ENCODE peak calls at places on chromosome X, in four cellular contexts. G is A673, H is adipocyte, M is colonic mucosa. A is an unnamed sample.

GRCh38 chrX:150219374-150220185 is 143.5 kb upstream of the MAMLD1 start:
- DNase-seq in G (no peak), H (no peak), M (no peak), A (no peak)

GRCh38 chrX:48940404-48940955 is 16.9 kb downstream of the OTUD5 start:
- DNase-seq in G (no peak), H (no peak), M (no peak), A (no peak)

GRCh38 chrX:64093761-64094160 is 111.7 kb downstream of the AMER1 start:
- DNase-seq in G (peak), H (peak), M (no peak), A (peak)

GRCh38 chrX:103878466-103879151 is 46.6 kb upstream of the RAB9B start:
- DNase-seq in G (peak), H (peak), M (no peak), A (peak)

GRCh38 chrX:115531818-115532403 is 29.1 kb upstream of the PLS3 start:
- DNase-seq in G (no peak), H (no peak), M (no peak), A (peak)

GRCh38 chrX:39484669-39485068 is 613.1 kb downstream of the BCOR start:
- DNase-seq in G (peak), H (no peak), M (no peak), A (no peak)

GRCh38 chrX:53312946-53313745 is 31.8 kb upstream of the IQSEC2 start:
- DNase-seq in G (peak), H (peak), M (peak), A (peak)

GRCh38 chrX:66634272-66634671 is 4.6 kb downstream of the EDA2R start:
- DNase-seq in G (no peak), H (peak), M (no peak), A (no peak)

GRCh38 chrX:3576886-3577516 is 136.4 kb downstream of the PRKX start:
- DNase-seq in G (no peak), H (peak), M (no peak), A (peak)

GRCh38 chrX:48794993-48795501 is 6.8 kb upstream of the HDAC6 start:
- DNase-seq in G (no peak), H (peak), M (no peak), A (peak)

GRCh38 chrX:136907626-136908025 is 27.1 kb upstream of the RBMX start:
- DNase-seq in G (no peak), H (no peak), M (no peak), A (peak)

GRCh38 chrX:48003367-48003757 is 427 bp downstream of the ZNF182 start:
- DNase-seq in G (no peak), H (no peak), M (peak), A (no peak)

GRCh38 chrX:9312922-9313867 is 151.7 kb upstream of the TBL1X start:
- DNase-seq in G (peak), H (no peak), M (peak), A (no peak)

GRCh38 chrX:70087857-70088256 is 25.6 kb downstream of the OTUD6A start:
- DNase-seq in G (peak), H (peak), M (no peak), A (peak)

GRCh38 chrX:95218964-95219363 is 1465.7 kb upstream of the DIAPH2 start:
- DNase-seq in G (no peak), H (no peak), M (no peak), A (no peak)

GRCh38 chrX:137166591-137166990 is 132.8 kb upstream of the GPR101 start:
- DNase-seq in G (peak), H (no peak), M (peak), A (no peak)

GRCh38 chrX:341541-342101 is 23.0 kb upstream of the GTPBP6 start:
- DNase-seq in G (no peak), H (no peak), M (no peak), A (no peak)

GRCh38 chrX:15816453-15816838 is 26.2 kb downstream of the ZRSR2 start:
- DNase-seq in G (peak), H (no peak), M (no peak), A (no peak)

GRCh38 chrX:14528629-14529287 is 578 bp upstream of the GLRA2 start:
- DNase-seq in G (peak), H (peak), M (peak), A (peak)
- H3K4me3 ChIP-seq in G (no peak), H (peak), M (no peak), A (no peak)

DNA sequence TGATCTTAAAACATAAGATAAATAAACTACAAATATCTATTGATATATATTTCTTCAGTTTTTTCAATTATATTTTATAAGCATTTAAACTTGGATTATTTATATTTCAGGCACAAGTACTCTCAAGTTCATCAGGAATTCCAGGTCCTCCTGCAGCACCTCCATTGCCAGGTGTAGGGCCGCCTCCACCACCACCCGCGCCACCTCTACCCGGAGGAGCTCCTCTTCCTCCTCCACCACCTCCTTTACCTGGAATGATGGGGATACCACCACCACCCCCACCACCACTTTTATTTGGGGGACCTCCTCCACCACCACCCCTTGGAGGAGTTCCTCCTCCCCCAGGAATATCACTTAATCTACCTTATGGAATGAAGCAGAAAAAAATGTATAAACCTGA is 74.0 kb downstream of the RPA4 start:
- DNase-seq in G (no peak), H (no peak), M (no peak), A (no peak)
- H3K4me3 ChIP-seq in G (no peak), H (no peak), M (no peak), A (no peak)

GRCh38 chrX:13220916-13221315 is 98.9 kb downstream of the ATXN3L start:
- DNase-seq in G (no peak), H (peak), M (no peak), A (no peak)
- H3K4me3 ChIP-seq in G (no peak), H (no peak), M (no peak), A (no peak)

DNA sequence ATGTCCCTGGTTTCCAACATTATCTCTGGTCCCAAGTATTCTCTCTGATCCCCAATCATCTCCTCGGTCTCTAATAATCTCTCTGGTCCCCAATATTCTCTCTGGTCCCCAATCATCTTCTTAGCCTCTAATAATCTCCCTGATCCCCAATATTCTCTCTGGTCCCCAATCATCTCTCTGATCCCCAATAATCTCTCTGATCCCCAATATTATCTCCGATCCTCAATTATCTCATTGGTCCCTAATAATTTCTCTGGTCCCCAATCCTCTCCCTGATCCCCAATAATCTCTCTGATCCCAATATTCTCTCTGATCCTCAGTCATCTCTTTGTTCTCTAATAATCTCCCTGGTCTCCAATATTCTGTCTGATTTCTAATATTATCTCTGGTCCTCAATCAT is 16.6 kb downstream of the P2RY8 start:
- DNase-seq in G (no peak), H (no peak), M (no peak), A (no peak)
- H3K4me3 ChIP-seq in G (no peak), H (no peak), M (no peak), A (no peak)

GRCh38 chrX:71493111-71493613 is 39.7 kb upstream of the OGT start:
- DNase-seq in G (no peak), H (no peak), M (no peak), A (peak)
- H3K4me3 ChIP-seq in G (peak), H (peak), M (peak), A (peak)

GRCh38 chrX:131841496-131842410 is 181.3 kb upstream of the STK26 start:
- DNase-seq in G (peak), H (peak), M (no peak), A (peak)
- H3K4me3 ChIP-seq in G (no peak), H (no peak), M (no peak), A (no peak)

GRCh38 chrX:155148724-155149537 is 67.3 kb upstream of the VBP1 start:
- DNase-seq in G (peak), H (peak), M (peak), A (peak)
- H3K4me3 ChIP-seq in G (no peak), H (no peak), M (no peak), A (no peak)

DNA sequence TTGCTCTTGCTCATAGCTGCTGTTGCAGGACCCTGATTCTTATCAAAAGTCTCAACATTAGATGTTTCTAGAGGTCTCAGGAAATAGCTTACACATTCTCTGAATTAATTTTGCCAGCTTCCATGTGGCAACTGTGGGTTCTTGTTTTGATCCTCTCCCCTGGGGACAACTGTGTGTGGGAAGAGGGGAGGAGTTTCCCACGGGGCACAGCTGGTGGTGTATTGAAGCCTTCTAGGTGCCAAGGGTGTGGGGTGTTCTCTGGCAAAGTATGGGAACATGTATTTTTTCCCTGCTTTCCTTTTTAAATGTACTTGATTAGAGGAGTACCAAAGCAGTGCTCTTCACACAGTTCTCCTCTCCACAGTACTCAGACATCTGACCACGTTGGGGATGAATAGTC is 212.7 kb downstream of the RPA4 start:
- DNase-seq in G (peak), H (peak), M (no peak), A (peak)
- H3K4me3 ChIP-seq in G (no peak), H (no peak), M (no peak), A (no peak)

DNA sequence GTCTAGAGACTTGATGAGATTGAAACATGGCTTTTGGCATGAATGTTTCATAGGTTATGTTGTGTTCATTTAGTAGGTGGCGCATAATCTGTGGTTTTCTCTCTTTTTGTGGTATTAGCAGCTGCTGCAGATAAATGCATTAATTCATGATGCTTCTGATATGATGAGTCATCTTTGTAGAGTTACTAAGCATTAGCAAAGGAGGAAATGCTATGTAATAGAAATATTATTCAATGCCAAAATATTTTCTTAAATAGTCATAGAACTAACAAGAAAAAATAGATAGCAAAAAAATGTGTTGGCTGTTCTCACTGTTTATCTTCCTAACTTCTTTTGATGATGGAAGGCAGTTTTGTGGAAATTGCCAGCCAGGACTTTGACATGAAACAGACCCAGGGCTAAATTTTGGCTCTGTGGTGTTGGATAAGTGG is 3.6 kb downstream of the ZXDB start:
- DNase-seq in G (peak), H (peak), M (no peak), A (peak)
- H3K4me3 ChIP-seq in G (peak), H (peak), M (no peak), A (peak)